ENCODE peak calls at places on chromosomes 11 and 22, in nine cellular contexts. Q is ovary, S is breast epithelium, B is transverse colon, H is uterus, E is gastrocnemius medialis, O is Peyer's patch, X is adrenal gland, K is HCT116. Y is an unnamed sample.
A peak's percentile ranks its signal among the peaks of the same experiment; 100 is the strongest.

GRCh38 chr11:119044708-119045107 is 12.3 kb downstream of the HYOU1 start:
- DNase-seq in Q (no peak), S (no peak), B (no peak), H (no peak), E (no peak), O (no peak), X (no peak), K (no peak), Y (no peak)

GRCh38 chr22:35632902-35633301 is 15.3 kb upstream of the APOL6 start:
- DNase-seq in Q (peak; percentile 14), S (peak; percentile 45), B (no peak), H (no peak), E (no peak), O (no peak), X (peak; percentile 8), K (no peak), Y (peak; percentile 63)

GRCh38 chr11:10301656-10302293 is 3.1 kb upstream of the ADM start:
- DNase-seq in Q (no peak), S (no peak), B (no peak), H (no peak), E (no peak), O (no peak), X (no peak), K (no peak), Y (no peak)

GRCh38 chr22:22474733-22475132 is 33.8 kb downstream of the ZNF280B start:
- DNase-seq in Q (no peak), S (no peak), B (no peak), H (no peak), E (no peak), O (no peak), X (no peak), K (no peak), Y (no peak)

GRCh38 chr22:20951932-20952380 is 15.1 kb upstream of the AIFM3 start:
- DNase-seq in Q (no peak), S (no peak), B (peak; percentile 45), H (no peak), E (no peak), O (peak; percentile 70), X (no peak), K (no peak), Y (no peak)

GRCh38 chr22:33188316-33188715 is 130.1 kb upstream of the SYN3 start:
- DNase-seq in Q (no peak), S (no peak), B (no peak), H (no peak), E (no peak), O (no peak), X (no peak), K (no peak), Y (no peak)

GRCh38 chr22:47295982-47296381 is 533.5 kb downstream of the TBC1D22A start:
- DNase-seq in Q (no peak), S (peak; percentile 36), B (no peak), H (no peak), E (no peak), O (no peak), X (no peak), K (no peak), Y (no peak)

GRCh38 chr11:61509058-61510029 is 795 bp downstream of the LRRC10B start:
- DNase-seq in Q (no peak), S (peak; percentile 68), B (peak; percentile 71), H (peak; percentile 37), E (peak; percentile 51), O (peak; percentile 82), X (peak; percentile 77), K (peak; percentile 37), Y (peak; percentile 74)

GRCh38 chr22:36367066-36367465 is 20.7 kb downstream of the MYH9 start:
- DNase-seq in Q (no peak), S (no peak), B (no peak), H (no peak), E (no peak), O (no peak), X (no peak), K (no peak), Y (no peak)

GRCh38 chr22:45065726-45066125 is 55.9 kb upstream of the PHF21B start:
- DNase-seq in Q (no peak), S (no peak), B (no peak), H (no peak), E (no peak), O (no peak), X (no peak), K (no peak), Y (no peak)

GRCh38 chr22:18103527-18104269 is 6.9 kb upstream of the TUBA8 start:
- DNase-seq in Q (no peak), S (no peak), B (no peak), H (no peak), E (no peak), O (no peak), X (no peak), K (no peak), Y (no peak)

GRCh38 chr11:29518389-29519174 is 498.2 kb downstream of the KCNA4 start:
- DNase-seq in Q (no peak), S (no peak), B (no peak), H (no peak), E (no peak), O (no peak), X (no peak), K (no peak), Y (no peak)

GRCh38 chr11:111459506-111460270 is 52.5 kb downstream of the BTG4 start:
- DNase-seq in Q (no peak), S (no peak), B (no peak), H (no peak), E (no peak), O (no peak), X (no peak), K (no peak), Y (no peak)

GRCh38 chr11:72951193-72951592 is 137.0 kb downstream of the ATG16L2 start:
- DNase-seq in Q (no peak), S (no peak), B (no peak), H (no peak), E (no peak), O (no peak), X (no peak), K (no peak), Y (no peak)

GRCh38 chr11:121929581-121929980 is 186.4 kb downstream of the BLID start:
- DNase-seq in Q (peak; percentile 21), S (no peak), B (no peak), H (peak; percentile 30), E (no peak), O (no peak), X (peak; percentile 34), K (no peak), Y (no peak)

DNA sequence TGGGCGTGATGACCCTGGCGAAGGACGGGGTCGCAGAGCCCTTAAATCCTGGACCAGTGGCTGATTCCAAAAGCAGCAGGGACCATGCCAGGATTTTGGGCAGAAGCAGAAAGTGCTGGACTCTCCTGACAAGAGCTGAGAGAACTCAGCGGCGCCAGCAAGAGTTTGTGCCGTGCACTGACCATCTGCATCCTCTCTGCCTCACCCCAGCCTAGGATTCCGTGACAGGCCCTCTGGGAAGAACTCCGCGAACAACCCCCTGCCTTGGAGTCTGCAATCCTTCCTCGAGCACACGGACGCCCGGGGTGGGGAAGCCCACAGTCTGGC is 623 bp upstream of the NDUFV1 start:
- DNase-seq in Q (no peak), S (no peak), B (no peak), H (no peak), E (no peak), O (no peak), X (no peak), K (no peak), Y (peak; percentile 67)
- H3K27ac ChIP-seq in Q (peak overlapping the region; percentile 67), S (peak overlapping the region; percentile 87), B (peak overlapping the region; percentile 93), H (peak overlapping the region; percentile 76), E (peak overlapping the region; percentile 91), O (peak overlapping the region; percentile 85), X (peak overlapping the region; percentile 82), K (peak overlapping the region; percentile 77), Y (peak overlapping the region; percentile 88)

DNA sequence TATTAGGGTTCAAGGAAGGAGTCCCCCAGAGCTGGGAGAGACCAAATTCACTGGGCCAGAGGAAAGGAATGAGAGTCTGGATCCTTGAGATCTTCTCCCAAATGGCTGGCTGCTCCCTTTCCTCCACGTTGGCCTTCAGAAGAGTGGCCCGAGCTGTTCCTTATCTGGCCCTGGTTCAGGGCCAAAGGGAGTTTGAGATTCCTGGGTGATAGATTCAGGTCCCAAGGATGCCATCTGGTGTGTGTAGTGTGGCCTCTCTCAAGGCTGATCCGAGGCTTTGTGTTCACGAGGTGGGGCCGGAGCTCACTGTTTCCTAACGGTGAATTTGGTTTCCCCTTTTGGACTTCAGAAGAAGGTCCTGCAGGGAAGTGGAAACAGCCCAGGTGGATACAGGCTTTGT is 17.4 kb upstream of the ABCC8 start:
- DNase-seq in Q (no peak), S (no peak), B (no peak), H (no peak), E (no peak), O (no peak), X (no peak), K (no peak), Y (no peak)
- TF ChIP-seq POLR2A in Q (no peak), S (no peak), B (no peak), H (no peak), E (no peak), O (no peak), X (no peak), K (no peak), Y (no peak)

GRCh38 chr11:45234306-45235006 is 51.7 kb downstream of the SYT13 start:
- DNase-seq in Q (no peak), S (no peak), B (no peak), H (no peak), E (no peak), O (no peak), X (no peak), K (no peak), Y (peak; percentile 46)

GRCh38 chr11:45232341-45233080 is 53.6 kb downstream of the SYT13 start:
- DNase-seq in Q (no peak), S (no peak), B (no peak), H (no peak), E (no peak), O (no peak), X (no peak), K (no peak), Y (peak; percentile 45)

GRCh38 chr11:45233121-45233803 is 52.9 kb downstream of the SYT13 start:
- DNase-seq in Q (peak; percentile 83), S (no peak), B (peak; percentile 78), H (peak; percentile 78), E (peak; percentile 56), O (peak; percentile 80), X (peak; percentile 79), K (peak; percentile 28), Y (peak; percentile 86)

GRCh38 chr11:45237666-45238348 is 48.3 kb downstream of the SYT13 start:
- DNase-seq in Q (no peak), S (no peak), B (no peak), H (no peak), E (no peak), O (no peak), X (no peak), K (no peak), Y (peak; percentile 74)

DNA sequence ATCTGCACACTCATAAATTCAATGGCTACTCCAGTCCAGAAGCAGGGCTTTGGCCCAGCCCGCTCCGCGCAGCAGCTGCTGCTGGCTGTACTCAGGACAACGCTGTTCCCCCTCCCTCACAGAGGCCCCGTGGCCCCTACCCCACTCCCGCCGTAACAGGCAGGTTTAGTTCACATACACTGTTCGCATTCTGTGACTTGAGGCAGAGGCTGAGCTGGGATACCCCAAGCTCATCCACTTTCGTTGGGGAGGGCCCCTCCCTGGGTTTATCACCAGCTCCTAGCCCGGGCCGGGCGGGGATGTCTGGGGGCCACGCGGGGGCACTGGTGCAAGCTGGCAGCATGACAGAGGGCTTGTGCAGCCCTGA is 52.4 kb downstream of the SYT13 start:
- DNase-seq in Q (no peak), S (no peak), B (no peak), H (no peak), E (no peak), O (no peak), X (no peak), K (no peak), Y (peak; percentile 55)
- H3K4me3 ChIP-seq in Q (no peak overlapping the region), S (no peak overlapping the region), B (no peak overlapping the region), H (no peak overlapping the region), E (no peak overlapping the region), O (no peak overlapping the region), X (no peak overlapping the region), K (no peak overlapping the region), Y (no peak overlapping the region)

GRCh38 chr11:62854013-62854824 is 14.8 kb upstream of the WDR74 start:
- DNase-seq in Q (no peak), S (no peak), B (no peak), H (no peak), E (no peak), O (no peak), X (no peak), K (no peak), Y (no peak)
- H3K27ac ChIP-seq in Q (no peak overlapping the region), S (peak overlapping the region; percentile 13), B (peak overlapping the region; percentile 85), H (peak overlapping the region; percentile 86), E (peak overlapping the region; percentile 84), O (no peak overlapping the region), X (peak overlapping the region; percentile 75), K (peak overlapping the region; percentile 85), Y (peak overlapping the region; percentile 79)

Y was measured in sigmoid colon.